ENCODE peak calls at places on chromosomes 13 and 19, in ten cellular contexts. U, K, I, P, V, J, M, T, H and O are unnamed samples.

GRCh38 chr19:1590641-1591397 is 1.8 kb downstream of the MBD3 start:
- DNase-seq in U (no peak), K (peak), I (no peak), P (no peak), V (no peak), J (no peak), M (no peak), T (no peak), H (no peak), O (no peak)

GRCh38 chr19:53394522-53394973 is 401 bp upstream of the ZNF765 start:
- DNase-seq in U (peak), K (no peak), I (peak), P (peak), V (no peak), J (peak), M (peak), T (peak), H (peak), O (peak)

GRCh38 chr13:75326173-75327131 is 155.5 kb downstream of the TBC1D4 start:
- DNase-seq in U (no peak), K (no peak), I (no peak), P (no peak), V (no peak), J (no peak), M (peak), T (peak), H (no peak), O (no peak)

GRCh38 chr19:19356901-19357566 is 36.4 kb downstream of the MAU2 start:
- DNase-seq in U (no peak), K (no peak), I (no peak), P (no peak), V (no peak), J (no peak), M (no peak), T (no peak), H (no peak), O (no peak)

GRCh38 chr19:7869910-7870511 is 4.2 kb downstream of the PRR36 start:
- DNase-seq in U (peak), K (no peak), I (peak), P (no peak), V (no peak), J (no peak), M (peak), T (no peak), H (peak), O (peak)

GRCh38 chr13:46469064-46469463 is 82.0 kb upstream of the RUBCNL start:
- DNase-seq in U (no peak), K (no peak), I (no peak), P (no peak), V (no peak), J (no peak), M (no peak), T (no peak), H (no peak), O (no peak)

GRCh38 chr13:50208826-50209335 is 193.6 kb downstream of the KCNRG start:
- DNase-seq in U (peak), K (no peak), I (peak), P (no peak), V (no peak), J (peak), M (peak), T (no peak), H (peak), O (no peak)

GRCh38 chr13:100124265-100124664 is 35.4 kb downstream of the PCCA start:
- DNase-seq in U (no peak), K (no peak), I (no peak), P (no peak), V (no peak), J (no peak), M (no peak), T (no peak), H (no peak), O (no peak)

GRCh38 chr13:52809310-52809769 is 39.1 kb downstream of the PCDH8 start:
- DNase-seq in U (peak), K (peak), I (peak), P (no peak), V (no peak), J (no peak), M (no peak), T (no peak), H (no peak), O (peak)

GRCh38 chr13:40115456-40115855 is 460.0 kb downstream of the COG6 start:
- DNase-seq in U (no peak), K (no peak), I (no peak), P (no peak), V (no peak), J (no peak), M (no peak), T (no peak), H (no peak), O (no peak)

GRCh38 chr13:73168993-73169401 is 110.2 kb downstream of the KLF5 start:
- DNase-seq in U (no peak), K (no peak), I (no peak), P (no peak), V (no peak), J (no peak), M (no peak), T (no peak), H (no peak), O (no peak)

GRCh38 chr19:32471095-32471494 is 65.5 kb downstream of the DPY19L3 start:
- DNase-seq in U (peak), K (no peak), I (peak), P (no peak), V (no peak), J (peak), M (no peak), T (no peak), H (no peak), O (no peak)

GRCh38 chr13:25046274-25046984 is 49.5 kb upstream of the PABPC3 start:
- DNase-seq in U (no peak), K (no peak), I (no peak), P (no peak), V (no peak), J (no peak), M (no peak), T (peak), H (no peak), O (no peak)

GRCh38 chr19:35777411-35777841 is 2.1 kb downstream of the ARHGAP33 start:
- DNase-seq in U (no peak), K (no peak), I (no peak), P (no peak), V (no peak), J (no peak), M (no peak), T (no peak), H (no peak), O (no peak)

GRCh38 chr19:48509467-48510194 is 2.0 kb downstream of the LMTK3 start:
- DNase-seq in U (no peak), K (no peak), I (no peak), P (no peak), V (no peak), J (no peak), M (peak), T (no peak), H (no peak), O (no peak)

GRCh38 chr19:1259206-1259872 is 9.8 kb upstream of the CIRBP start:
- DNase-seq in U (no peak), K (peak), I (peak), P (no peak), V (no peak), J (peak), M (peak), T (peak), H (peak), O (peak)

GRCh38 chr13:30647824-30648521 is 30.3 kb downstream of the USPL1 start:
- DNase-seq in U (no peak), K (no peak), I (no peak), P (no peak), V (no peak), J (no peak), M (no peak), T (no peak), H (no peak), O (no peak)

GRCh38 chr13:95573226-95573625 is 20.7 kb downstream of the CLDN10 start:
- DNase-seq in U (no peak), K (no peak), I (peak), P (no peak), V (no peak), J (no peak), M (no peak), T (no peak), H (no peak), O (no peak)

GRCh38 chr19:7926021-7926726 is at the start of gene CTXN1:
- DNase-seq in U (peak), K (peak), I (peak), P (no peak), V (no peak), J (peak), M (peak), T (peak), H (peak), O (peak)

GRCh38 chr19:3275068-3275582 is 50.7 kb downstream of the CELF5 start:
- DNase-seq in U (peak), K (no peak), I (no peak), P (no peak), V (no peak), J (no peak), M (no peak), T (no peak), H (no peak), O (peak)

GRCh38 chr13:40755082-40755755 is 15.8 kb downstream of the MRPS31 start:
- DNase-seq in U (no peak), K (no peak), I (no peak), P (no peak), V (no peak), J (no peak), M (no peak), T (no peak), H (no peak), O (no peak)

GRCh38 chr13:106534844-106535551 is 464 bp downstream of the EFNB2 start:
- DNase-seq in U (no peak), K (peak), I (no peak), P (no peak), V (no peak), J (peak), M (peak), T (no peak), H (peak), O (peak)

GRCh38 chr19:18698321-18699167 is 15.1 kb downstream of the CRTC1 start:
- DNase-seq in U (no peak), K (no peak), I (no peak), P (no peak), V (no peak), J (no peak), M (no peak), T (no peak), H (no peak), O (no peak)

GRCh38 chr13:88751994-88752393 is 1080.8 kb downstream of the SLITRK5 start:
- DNase-seq in U (no peak), K (no peak), I (no peak), P (no peak), V (no peak), J (no peak), M (no peak), T (no peak), H (no peak), O (no peak)

GRCh38 chr19:18097217-18097992 is at the start of gene MAST3:
- DNase-seq in U (peak), K (peak), I (peak), P (no peak), V (peak), J (peak), M (peak), T (peak), H (peak), O (peak)

GRCh38 chr19:30799854-30800755 is 427.9 kb downstream of the ZNF536 start:
- DNase-seq in U (peak), K (no peak), I (peak), P (no peak), V (no peak), J (peak), M (peak), T (peak), H (no peak), O (peak)

GRCh38 chr13:102327119-102327617 is 74.7 kb downstream of the FGF14 start:
- DNase-seq in U (no peak), K (no peak), I (no peak), P (no peak), V (no peak), J (no peak), M (no peak), T (no peak), H (no peak), O (no peak)

GRCh38 chr13:26558912-26559485 is 1.5 kb downstream of the WASF3 start:
- DNase-seq in U (no peak), K (no peak), I (no peak), P (no peak), V (no peak), J (no peak), M (no peak), T (no peak), H (no peak), O (no peak)

GRCh38 chr13:108961542-108962125 is 332.2 kb downstream of the MYO16 start:
- DNase-seq in U (no peak), K (no peak), I (peak), P (no peak), V (no peak), J (no peak), M (no peak), T (no peak), H (no peak), O (no peak)

GRCh38 chr19:1079566-1080111 is 12.7 kb downstream of the ARHGAP45 start:
- DNase-seq in U (no peak), K (peak), I (no peak), P (no peak), V (no peak), J (peak), M (peak), T (peak), H (no peak), O (no peak)

GRCh38 chr13:73767747-73768315 is 366.4 kb downstream of the KLF12 start:
- DNase-seq in U (no peak), K (no peak), I (no peak), P (no peak), V (no peak), J (no peak), M (no peak), T (no peak), H (no peak), O (no peak)

GRCh38 chr19:19068659-19069509 is 5.1 kb downstream of the SLC25A42 start:
- DNase-seq in U (no peak), K (no peak), I (no peak), P (no peak), V (no peak), J (no peak), M (no peak), T (no peak), H (no peak), O (no peak)

GRCh38 chr19:7068599-7068998 is 904 bp upstream of the ZNF557 start:
- DNase-seq in U (no peak), K (no peak), I (no peak), P (no peak), V (no peak), J (no peak), M (no peak), T (no peak), H (no peak), O (no peak)

GRCh38 chr13:21033866-21034601 is 27.4 kb downstream of the LATS2 start:
- DNase-seq in U (no peak), K (no peak), I (peak), P (no peak), V (no peak), J (no peak), M (no peak), T (no peak), H (no peak), O (peak)

GRCh38 chr13:50969691-50970090 is 60.1 kb downstream of the RNASEH2B start:
- DNase-seq in U (no peak), K (no peak), I (no peak), P (no peak), V (no peak), J (no peak), M (no peak), T (no peak), H (no peak), O (no peak)

DNA sequence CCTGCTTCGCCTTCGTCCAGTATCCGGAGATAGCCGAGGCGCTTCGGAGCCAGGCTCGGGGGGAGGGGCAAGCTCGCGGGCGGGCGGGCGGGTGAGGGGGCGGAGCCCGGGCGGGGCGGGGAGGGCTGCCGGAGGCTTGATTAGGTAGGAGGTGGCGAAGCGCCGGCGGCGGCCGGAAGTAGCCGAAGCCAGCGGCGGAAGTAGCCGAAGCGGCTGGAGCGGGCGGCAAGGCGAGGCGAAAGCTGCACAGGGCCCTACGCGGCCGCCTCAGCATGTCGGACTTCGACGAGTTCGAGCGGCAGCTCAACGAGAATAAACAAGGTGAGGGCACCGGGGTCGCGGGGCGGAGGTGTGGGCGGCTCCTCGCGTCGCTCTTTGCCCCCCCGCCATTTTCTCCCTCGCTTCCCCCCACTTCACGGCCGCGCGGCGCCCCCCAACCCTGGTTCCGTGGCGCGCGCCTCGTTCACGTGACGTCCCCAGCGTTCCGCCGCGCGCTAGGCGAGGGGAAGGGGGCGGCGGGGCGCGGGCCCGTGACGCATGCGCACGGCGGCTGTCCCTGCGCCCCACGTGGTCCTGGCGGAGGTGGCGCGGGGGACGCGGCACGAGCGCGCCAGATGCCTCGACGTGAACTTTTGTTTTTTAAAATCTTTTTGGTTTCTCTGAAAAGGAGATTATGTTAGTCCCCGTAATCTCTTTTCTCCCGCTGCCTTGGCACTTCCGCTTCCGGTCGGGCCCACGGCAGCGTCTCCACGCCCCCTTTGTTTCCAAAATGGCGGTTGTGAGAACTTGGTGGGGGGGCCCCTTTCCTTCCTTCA is at the start of gene U2AF2:
- DNase-seq in U (peak), K (peak), I (peak), P (peak), V (peak), J (peak), M (peak), T (peak), H (peak), O (peak)
- TF ChIP-seq POLR2A in U (no peak), K (peak), I (peak), P (peak), V (no peak), J (no peak), M (peak), T (peak), H (peak), O (peak)

DNA sequence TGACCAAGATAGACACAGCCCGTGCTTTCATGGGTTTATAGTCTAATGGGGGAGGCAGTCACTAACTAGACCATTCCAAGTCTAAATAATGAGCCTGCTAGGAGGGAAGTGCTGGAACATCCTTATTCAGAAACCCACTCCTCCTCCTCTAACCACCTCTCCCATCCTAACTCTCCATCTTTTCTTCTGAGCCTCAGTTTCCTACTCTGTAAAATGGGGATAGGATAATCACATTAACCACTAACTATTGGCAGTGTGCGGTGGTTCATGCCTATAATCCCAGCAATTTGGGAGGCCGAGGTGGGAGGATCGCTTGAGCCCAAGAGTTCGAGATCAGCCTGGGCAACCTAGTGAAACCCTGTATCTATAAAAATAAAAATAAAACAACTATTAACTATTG is 68.7 kb downstream of the MAP4K1 start:
- DNase-seq in U (no peak), K (no peak), I (no peak), P (no peak), V (no peak), J (no peak), M (no peak), T (no peak), H (no peak), O (no peak)
- TF ChIP-seq POLR2A in U (no peak), K (no peak), I (no peak), P (no peak), V (no peak), J (no peak), M (no peak), T (no peak), H (no peak), O (no peak)

GRCh38 chr19:57786906-57787305 is 17.4 kb downstream of the ZNF586 start:
- DNase-seq in U (no peak), K (no peak), I (no peak), P (no peak), V (no peak), J (no peak), M (no peak), T (no peak), H (no peak), O (no peak)
- TF ChIP-seq POLR2A in U (no peak), K (no peak), I (no peak), P (no peak), V (no peak), J (no peak), M (no peak), T (no peak), H (no peak), O (no peak)

DNA sequence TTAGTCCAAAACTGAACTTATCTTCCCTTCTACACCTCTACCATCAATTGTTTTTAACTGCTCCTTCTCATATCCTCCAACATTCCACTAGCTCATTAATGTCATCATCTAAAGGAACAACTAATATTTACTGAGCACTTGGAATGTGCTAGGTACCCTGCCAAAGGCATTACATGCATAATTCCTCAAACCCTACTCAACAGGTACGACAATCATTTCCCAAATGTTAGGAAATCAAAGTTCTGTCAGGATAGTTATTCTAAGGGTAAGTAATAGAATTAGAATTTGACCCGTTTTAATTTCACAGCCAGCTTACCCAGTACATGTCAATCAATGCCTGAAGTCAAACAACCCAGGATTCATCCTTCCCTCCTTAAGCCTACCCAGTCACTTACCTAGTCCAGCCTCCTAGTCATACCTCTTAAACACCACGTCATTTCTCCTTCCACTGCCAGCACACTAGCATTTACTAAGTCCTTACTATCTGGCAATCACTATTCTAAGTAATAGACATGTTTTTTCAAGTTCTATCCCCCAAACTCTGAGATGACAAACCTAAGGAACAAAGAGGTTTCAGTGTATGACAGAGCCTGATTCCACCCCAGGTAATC is 2.4 kb downstream of the LNX2 start:
- DNase-seq in U (no peak), K (no peak), I (no peak), P (no peak), V (no peak), J (no peak), M (no peak), T (no peak), H (no peak), O (peak)
- TF ChIP-seq POLR2A in U (no peak), K (no peak), I (no peak), P (no peak), V (no peak), J (no peak), M (no peak), T (peak), H (no peak), O (no peak)

GRCh38 chr19:10811391-10812111 is 24.5 kb downstream of the TMED1 start:
- DNase-seq in U (no peak), K (no peak), I (no peak), P (no peak), V (no peak), J (no peak), M (no peak), T (no peak), H (no peak), O (no peak)
- TF ChIP-seq POLR2A in U (no peak), K (no peak), I (no peak), P (no peak), V (no peak), J (no peak), M (no peak), T (no peak), H (no peak), O (no peak)